ENCODE peak calls at places on chromosome 3, in five cellular contexts. One of them, this sample, is unnamed.

GRCh38 chr3:71443332-71443731 is 140.2 kb downstream of the FOXP1 start:
- DNase-seq in Caco-2: no peak
- DNase-seq in mesothelial cell of epicardium: no peak
- DNase-seq in GM12865: no peak
- DNase-seq in osteoblast: no peak
- DNase-seq in this sample: no peak

GRCh38 chr3:77150028-77150427 is 110.1 kb downstream of the ROBO2 start:
- DNase-seq in Caco-2: no peak
- DNase-seq in mesothelial cell of epicardium: no peak
- DNase-seq in GM12865: no peak
- DNase-seq in osteoblast: no peak
- DNase-seq in this sample: no peak

GRCh38 chr3:47612178-47612577 is 33.5 kb upstream of the CSPG5 start:
- DNase-seq in Caco-2: no peak
- DNase-seq in mesothelial cell of epicardium: no peak
- DNase-seq in GM12865: no peak
- DNase-seq in osteoblast: peak; percentile 68
- DNase-seq in this sample: peak; percentile 23

GRCh38 chr3:138113309-138113708 is 2.1 kb downstream of the DZIP1L start:
- DNase-seq in Caco-2: no peak
- DNase-seq in mesothelial cell of epicardium: no peak
- DNase-seq in GM12865: no peak
- DNase-seq in osteoblast: no peak
- DNase-seq in this sample: no peak

GRCh38 chr3:193391902-193392301 is 13.3 kb upstream of the ATP13A5 start:
- DNase-seq in Caco-2: no peak
- DNase-seq in mesothelial cell of epicardium: no peak
- DNase-seq in GM12865: no peak
- DNase-seq in osteoblast: no peak
- DNase-seq in this sample: no peak

GRCh38 chr3:194689493-194689901 is 3.8 kb downstream of the FAM43A start:
- DNase-seq in Caco-2: no peak
- DNase-seq in mesothelial cell of epicardium: no peak
- DNase-seq in GM12865: peak; percentile 22
- DNase-seq in osteoblast: peak; percentile 92
- DNase-seq in this sample: peak; percentile 90

GRCh38 chr3:184472723-184473419 is 88.7 kb upstream of the EPHB3 start:
- DNase-seq in Caco-2: no peak
- DNase-seq in mesothelial cell of epicardium: no peak
- DNase-seq in GM12865: no peak
- DNase-seq in osteoblast: no peak
- DNase-seq in this sample: no peak

GRCh38 chr3:186220365-186220764 is 111.5 kb upstream of the ETV5 start:
- DNase-seq in Caco-2: no peak
- DNase-seq in mesothelial cell of epicardium: no peak
- DNase-seq in GM12865: no peak
- DNase-seq in osteoblast: peak; percentile 59
- DNase-seq in this sample: no peak

GRCh38 chr3:15007681-15008141 is 57.4 kb downstream of the MRPS25 start:
- DNase-seq in Caco-2: no peak
- DNase-seq in mesothelial cell of epicardium: no peak
- DNase-seq in GM12865: no peak
- DNase-seq in osteoblast: peak; percentile 91
- DNase-seq in this sample: peak; percentile 72

GRCh38 chr3:22685598-22685997 is 517.5 kb upstream of the UBE2E2 start:
- DNase-seq in Caco-2: no peak
- DNase-seq in mesothelial cell of epicardium: no peak
- DNase-seq in GM12865: peak; percentile 10
- DNase-seq in osteoblast: no peak
- DNase-seq in this sample: peak; percentile 8

GRCh38 chr3:188439080-188439479 is 285.1 kb downstream of the LPP start:
- DNase-seq in Caco-2: no peak
- DNase-seq in mesothelial cell of epicardium: no peak
- DNase-seq in GM12865: peak; percentile 60
- DNase-seq in osteoblast: no peak
- DNase-seq in this sample: no peak

GRCh38 chr3:167738037-167738436 is 2.5 kb downstream of the SERPINI1 start:
- DNase-seq in Caco-2: no peak
- DNase-seq in mesothelial cell of epicardium: no peak
- DNase-seq in GM12865: no peak
- DNase-seq in osteoblast: no peak
- DNase-seq in this sample: no peak

GRCh38 chr3:159854500-159855124 is 134.0 kb upstream of the IL12A start:
- DNase-seq in Caco-2: no peak
- DNase-seq in mesothelial cell of epicardium: no peak
- DNase-seq in GM12865: no peak
- DNase-seq in osteoblast: peak; percentile 87
- DNase-seq in this sample: peak; percentile 93

GRCh38 chr3:129441782-129442181 is 1.8 kb downstream of the IFT122 start:
- DNase-seq in Caco-2: no peak
- DNase-seq in mesothelial cell of epicardium: no peak
- DNase-seq in GM12865: no peak
- DNase-seq in osteoblast: peak; percentile 63
- DNase-seq in this sample: peak; percentile 78